ENCODE peak calls at places on chromosomes 12 and 14, in five cellular contexts. H is A549, Z is HCT116, D is tibial nerve, G is esophagus squamous epithelium. N is an unnamed sample.

GRCh38 chr14:90105756-90106155 is 44.0 kb downstream of the KCNK13 start:
- DNase-seq in H (no peak), Z (no peak), D (no peak), G (no peak), N (no peak)

GRCh38 chr12:5511644-5512584 is 80.0 kb downstream of the NTF3 start:
- DNase-seq in H (peak), Z (peak), D (no peak), G (no peak), N (no peak)

GRCh38 chr12:126389215-126389841 is 1324.1 kb downstream of the AACS start:
- DNase-seq in H (no peak), Z (no peak), D (no peak), G (no peak), N (no peak)

GRCh38 chr12:4091001-4091789 is 182.4 kb upstream of the CCND2 start:
- DNase-seq in H (no peak), Z (no peak), D (no peak), G (no peak), N (no peak)

GRCh38 chr14:99727096-99727870 is 43.2 kb downstream of the CYP46A1 start:
- DNase-seq in H (no peak), Z (no peak), D (no peak), G (no peak), N (no peak)

GRCh38 chr12:62767506-62767905 is 167.4 kb downstream of the PPM1H start:
- DNase-seq in H (peak), Z (no peak), D (no peak), G (no peak), N (no peak)

GRCh38 chr12:75853621-75854020 is 178.0 kb downstream of the PHLDA1 start:
- DNase-seq in H (no peak), Z (no peak), D (no peak), G (no peak), N (no peak)

GRCh38 chr14:31682768-31683167 is 121.6 kb downstream of the NUBPL start:
- DNase-seq in H (no peak), Z (no peak), D (no peak), G (no peak), N (no peak)

GRCh38 chr12:40614923-40615322 is 77.3 kb upstream of the CNTN1 start:
- DNase-seq in H (no peak), Z (no peak), D (no peak), G (no peak), N (no peak)

GRCh38 chr12:108181095-108181454 is 52.0 kb downstream of the WSCD2 start:
- DNase-seq in H (no peak), Z (no peak), D (no peak), G (no peak), N (no peak)

GRCh38 chr12:56150563-56150962 is 1.8 kb upstream of the MYL6B start:
- DNase-seq in H (no peak), Z (no peak), D (no peak), G (no peak), N (no peak)

GRCh38 chr12:79681008-79681590 is 9.7 kb downstream of the PAWR start:
- DNase-seq in H (peak), Z (no peak), D (no peak), G (no peak), N (no peak)

GRCh38 chr12:3213171-3213570 is 136.0 kb downstream of the TSPAN9 start:
- DNase-seq in H (no peak), Z (no peak), D (no peak), G (no peak), N (no peak)

GRCh38 chr12:65830305-65830704 is 6.0 kb downstream of the HMGA2 start:
- DNase-seq in H (no peak), Z (no peak), D (no peak), G (no peak), N (no peak)

GRCh38 chr12:79635676-79636075 is 55.1 kb downstream of the PAWR start:
- DNase-seq in H (no peak), Z (no peak), D (no peak), G (no peak), N (no peak)

GRCh38 chr12:57781801-57782200 is 786 bp upstream of the TSFM start:
- DNase-seq in H (no peak), Z (no peak), D (no peak), G (no peak), N (no peak)

GRCh38 chr14:68243441-68244010 is 423.9 kb downstream of the RAD51B start:
- DNase-seq in H (no peak), Z (no peak), D (no peak), G (no peak), N (no peak)

GRCh38 chr14:105030836-105031396 is 10.0 kb upstream of the CDCA4 start:
- DNase-seq in H (no peak), Z (no peak), D (no peak), G (no peak), N (no peak)

GRCh38 chr14:75229923-75230792 is 48.5 kb upstream of the FOS start:
- DNase-seq in H (peak), Z (peak), D (no peak), G (no peak), N (no peak)

GRCh38 chr14:93951798-93952540 is 24.4 kb downstream of the ASB2 start:
- DNase-seq in H (no peak), Z (no peak), D (no peak), G (no peak), N (peak)

GRCh38 chr12:112473056-112473455 is 54.3 kb downstream of the PTPN11 start:
- DNase-seq in H (peak), Z (no peak), D (no peak), G (no peak), N (no peak)
- TF ChIP-seq CTCF in H (peak), Z (peak), D (no peak), G (no peak), N (no peak)

DNA sequence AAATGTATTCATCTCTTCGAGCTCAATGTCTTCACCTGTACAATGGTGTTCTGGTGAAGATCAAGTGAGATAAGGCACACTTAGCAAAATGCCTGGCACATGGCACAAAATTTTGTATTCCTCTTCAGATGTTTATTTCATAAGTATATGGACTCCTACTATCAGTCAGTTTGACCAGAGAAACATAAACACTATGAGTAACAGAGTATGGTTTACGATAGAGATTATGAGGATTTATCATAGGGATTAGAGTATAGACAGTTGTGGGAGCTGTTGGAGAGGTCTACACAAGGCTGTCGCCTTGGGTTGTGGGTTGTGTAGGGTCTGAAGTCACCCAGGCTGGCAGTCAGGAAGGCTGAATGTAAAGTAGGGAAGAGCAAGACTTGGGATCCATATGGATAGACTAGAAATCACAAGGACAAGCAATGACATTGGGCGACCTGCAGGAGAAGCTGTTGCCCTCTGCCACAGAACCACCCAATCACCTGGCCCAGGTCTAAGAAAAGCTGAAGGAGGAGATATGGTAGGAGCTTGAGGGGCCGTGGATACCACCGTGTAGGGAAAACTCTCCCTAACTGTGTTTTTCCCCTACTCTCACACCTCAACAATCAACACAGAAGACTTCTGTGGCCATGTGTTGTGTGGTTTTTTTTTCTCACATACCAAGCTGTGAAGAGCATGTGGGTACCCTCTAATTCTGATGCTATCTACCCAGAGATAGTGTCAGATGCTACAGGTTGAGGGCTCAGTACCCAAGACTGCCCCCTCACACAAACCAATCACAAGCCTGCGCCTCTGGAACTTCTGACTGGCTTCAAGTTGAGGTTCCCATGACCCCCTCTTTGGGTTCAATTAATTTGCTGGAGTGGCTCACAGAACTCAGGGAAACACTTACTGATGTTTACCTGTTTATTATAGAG is 27.2 kb upstream of the RESF1 start:
- DNase-seq in H (peak), Z (no peak), D (no peak), G (no peak), N (no peak)
- TF ChIP-seq POLR2A in H (no peak), Z (no peak), D (no peak), G (no peak), N (no peak)

GRCh38 chr12:70366581-70367267 is 634 bp downstream of the KCNMB4 start:
- DNase-seq in H (peak), Z (peak), D (no peak), G (no peak), N (no peak)

GRCh38 chr12:70365648-70366518 is at the start of gene KCNMB4:
- DNase-seq in H (peak), Z (no peak), D (peak), G (peak), N (peak)

GRCh38 chr12:70364695-70365397 is 1.2 kb upstream of the KCNMB4 start:
- DNase-seq in H (peak), Z (no peak), D (no peak), G (no peak), N (no peak)

GRCh38 chr12:70365398-70365647 is 767 bp upstream of the KCNMB4 start:
- DNase-seq in H (no peak), Z (no peak), D (no peak), G (no peak), N (no peak)

GRCh38 chr12:70367268-70368141 is 1.4 kb downstream of the KCNMB4 start:
- DNase-seq in H (no peak), Z (no peak), D (no peak), G (no peak), N (no peak)
- H3K4me3 ChIP-seq in H (peak), Z (peak), D (peak), G (peak), N (peak)

DNA sequence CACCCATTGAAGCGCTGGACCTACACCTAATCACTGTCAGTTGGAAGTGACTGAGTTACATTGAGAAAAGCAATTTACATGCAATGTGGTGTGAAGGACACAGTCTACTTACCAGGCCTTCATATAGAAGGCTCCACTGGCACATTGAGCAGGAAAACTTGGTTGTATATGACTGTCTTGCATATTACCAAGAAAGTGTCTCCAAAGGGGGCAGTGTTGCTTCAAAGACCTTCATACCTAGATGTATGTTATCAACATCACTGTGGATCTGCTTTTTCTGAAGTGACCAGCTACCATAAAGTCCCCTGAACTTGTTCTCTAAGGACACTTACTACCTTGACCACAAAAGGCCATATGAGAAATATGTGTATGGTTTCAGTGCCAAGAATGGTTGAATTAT is 64.1 kb downstream of the NELL2 start:
- DNase-seq in H (peak), Z (peak), D (no peak), G (no peak), N (no peak)
- TF ChIP-seq CTCF in H (no peak), Z (peak), D (no peak), G (no peak), N (no peak)

DNA sequence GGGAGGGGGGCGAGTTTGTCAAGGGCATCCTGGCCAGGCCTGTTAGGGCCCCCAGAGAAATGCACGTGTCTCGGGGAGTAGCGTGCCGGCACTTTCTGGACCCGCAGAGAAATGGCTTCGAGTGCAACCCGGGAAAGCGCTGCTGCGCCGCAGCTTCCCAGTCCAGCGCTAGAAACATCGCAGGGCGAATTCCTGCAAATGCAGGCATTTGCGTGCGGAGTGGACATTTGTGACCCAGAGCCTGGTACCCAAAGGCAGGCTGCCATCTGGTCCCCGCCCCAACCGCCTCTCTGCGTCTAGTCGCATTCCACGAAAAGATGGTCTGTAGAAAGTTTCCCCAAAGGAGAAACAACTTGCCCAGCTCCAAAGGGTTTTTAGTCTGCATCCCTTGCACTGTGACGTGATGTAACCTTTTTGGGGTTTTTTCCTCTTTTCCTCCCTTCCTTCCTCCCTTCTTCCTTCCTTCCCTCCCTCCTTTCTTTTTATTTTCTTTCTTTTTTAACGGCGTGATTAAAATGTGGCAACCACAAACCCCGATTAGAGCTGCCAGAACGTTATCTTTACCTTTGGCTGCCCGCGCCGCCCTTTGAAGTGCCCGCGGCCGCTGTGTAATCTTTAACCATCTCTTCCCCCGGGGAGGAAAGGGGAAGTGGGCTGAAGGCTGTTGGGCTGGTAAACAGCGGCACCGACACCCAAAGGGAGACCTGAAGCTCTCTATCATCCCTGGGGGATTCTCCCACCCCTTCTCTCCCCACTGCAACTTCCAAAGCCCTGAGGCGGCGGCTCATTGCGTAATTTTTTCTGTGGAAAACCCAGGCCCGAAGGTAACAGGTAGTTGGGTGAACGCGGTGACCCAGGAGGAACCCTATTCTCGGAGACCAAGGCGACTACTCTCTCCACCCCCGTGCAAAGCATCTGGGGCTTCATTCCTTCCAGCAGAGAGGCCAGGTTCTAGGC is 1.1 kb downstream of the LGR5 start:
- DNase-seq in H (peak), Z (no peak), D (no peak), G (no peak), N (no peak)
- TF ChIP-seq POLR2A in H (no peak), Z (no peak), D (no peak), G (no peak), N (no peak)